ENCODE peak calls at places on chromosome 21, in ten cellular contexts. U is activated CD4-positive, alpha-beta T cell treated with anti-CD3 and anti-CD28 coated beads, Interleukin-2, amount 10 ng/mL, durations not matched to agents 7 days and 5 days; I is adipocyte; L is NCI-H748 treated with DMSO at 0.1 percent for 48 hours; X is SW480; Q is GM12865; E is stimulated activated CD4-positive, alpha-beta T cell treated with anti-CD3 and anti-CD28 coated beads, Interleukin-4, amount 100 ng/mL, for 1 hour; K is NCI-H1105; J is Peyer's patch; Z is tibial nerve. T is an unnamed sample.

GRCh38 chr21:45957986-45958610 is 23.5 kb upstream of the COL6A1 start:
- DNase-seq in U (no peak), I (peak), L (no peak), X (no peak), Q (no peak), E (no peak), K (no peak), J (no peak), Z (no peak), T (no peak)

GRCh38 chr21:42652527-42653491 is 612 bp upstream of the PDE9A start:
- DNase-seq in U (no peak), I (no peak), L (peak), X (peak), Q (no peak), E (no peak), K (no peak), J (no peak), Z (peak), T (no peak)

GRCh38 chr21:22791986-22792560 is 1793.9 kb downstream of the NCAM2 start:
- DNase-seq in U (peak), I (peak), L (peak), X (peak), Q (peak), E (no peak), K (peak), J (no peak), Z (peak), T (no peak)

GRCh38 chr21:42468511-42469131 is 27.4 kb downstream of the RSPH1 start:
- DNase-seq in U (no peak), I (no peak), L (no peak), X (no peak), Q (no peak), E (no peak), K (no peak), J (no peak), Z (no peak), T (no peak)

GRCh38 chr21:46161180-46161799 is 5.9 kb upstream of the FTCD start:
- DNase-seq in U (no peak), I (no peak), L (no peak), X (no peak), Q (peak), E (no peak), K (no peak), J (no peak), Z (no peak), T (no peak)

GRCh38 chr21:32994305-32994704 is 31.4 kb upstream of the OLIG2 start:
- DNase-seq in U (no peak), I (peak), L (peak), X (peak), Q (peak), E (no peak), K (no peak), J (no peak), Z (no peak), T (no peak)

GRCh38 chr21:19326581-19327319 is 923.2 kb upstream of the TMPRSS15 start:
- DNase-seq in U (no peak), I (no peak), L (no peak), X (no peak), Q (no peak), E (no peak), K (no peak), J (no peak), Z (no peak), T (no peak)

GRCh38 chr21:42648606-42649005 is 4.8 kb upstream of the PDE9A start:
- DNase-seq in U (no peak), I (no peak), L (no peak), X (no peak), Q (no peak), E (no peak), K (no peak), J (no peak), Z (no peak), T (no peak)

GRCh38 chr21:29248124-29248523 is 50.6 kb upstream of the BACH1 start:
- DNase-seq in U (no peak), I (peak), L (no peak), X (no peak), Q (no peak), E (no peak), K (no peak), J (no peak), Z (no peak), T (no peak)

GRCh38 chr21:33059319-33059894 is 10.5 kb upstream of the OLIG1 start:
- DNase-seq in U (no peak), I (no peak), L (no peak), X (peak), Q (peak), E (no peak), K (no peak), J (no peak), Z (peak), T (no peak)

GRCh38 chr21:17466166-17466565 is 46.7 kb upstream of the CXADR start:
- DNase-seq in U (no peak), I (peak), L (no peak), X (peak), Q (no peak), E (no peak), K (no peak), J (no peak), Z (no peak), T (no peak)

GRCh38 chr21:27581168-27581567 is 614.3 kb upstream of the ADAMTS5 start:
- DNase-seq in U (no peak), I (no peak), L (no peak), X (peak), Q (no peak), E (no peak), K (no peak), J (no peak), Z (no peak), T (no peak)

GRCh38 chr21:45060675-45061311 is 13.6 kb upstream of the ADARB1 start:
- DNase-seq in U (no peak), I (no peak), L (no peak), X (no peak), Q (peak), E (no peak), K (no peak), J (no peak), Z (no peak), T (no peak)

GRCh38 chr21:42461881-42462877 is 33.8 kb downstream of the RSPH1 start:
- DNase-seq in U (no peak), I (no peak), L (peak), X (peak), Q (no peak), E (no peak), K (no peak), J (no peak), Z (no peak), T (no peak)

GRCh38 chr21:14466715-14467114 is 79.4 kb downstream of the SAMSN1 start:
- DNase-seq in U (no peak), I (no peak), L (no peak), X (no peak), Q (no peak), E (no peak), K (no peak), J (no peak), Z (no peak), T (no peak)

GRCh38 chr21:16438761-16439160 is 709.0 kb downstream of the USP25 start:
- DNase-seq in U (no peak), I (no peak), L (no peak), X (no peak), Q (no peak), E (no peak), K (no peak), J (no peak), Z (no peak), T (no peak)

T was measured in brain pericyte.